ENCODE peak calls at places on chromosomes 16 and 17, in ten cellular contexts. One of them, this sample, is unnamed.

GRCh38 chr17:35765086-35765710 is 4.5 kb downstream of the C17orf50 start:
- DNase-seq in ACHN: no peak
- DNase-seq in germinal center: no peak
- DNase-seq in Daoy: no peak
- DNase-seq in endodermal cell: no peak
- DNase-seq in GM04504: no peak
- DNase-seq in GM13977: no peak
- DNase-seq in trophoblast cell: no peak
- DNase-seq in nephron progenitor cell: no peak
- DNase-seq in HEK293T: no peak
- DNase-seq in this sample: no peak

GRCh38 chr17:61480414-61480807 is 28.2 kb downstream of the TBX4 start:
- DNase-seq in HEK293T: no peak
- DNase-seq in trophoblast cell: no peak
- DNase-seq in endodermal cell: no peak
- DNase-seq in nephron progenitor cell: no peak
- DNase-seq in GM13977: no peak
- DNase-seq in germinal center: no peak
- DNase-seq in ACHN: no peak
- DNase-seq in Daoy: no peak
- DNase-seq in GM04504: no peak
- DNase-seq in this sample: no peak

GRCh38 chr17:68054296-68054900 is 18.9 kb downstream of the KPNA2 start:
- DNase-seq in GM04504: peak; percentile 66
- DNase-seq in trophoblast cell: peak; percentile 64
- DNase-seq in HEK293T: no peak
- DNase-seq in nephron progenitor cell: no peak
- DNase-seq in Daoy: peak; percentile 66
- DNase-seq in GM13977: no peak
- DNase-seq in germinal center: no peak
- DNase-seq in ACHN: no peak
- DNase-seq in endodermal cell: no peak
- DNase-seq in this sample: peak; percentile 66

GRCh38 chr16:23323224-23324030 is 21.3 kb downstream of the SCNN1B start:
- DNase-seq in HEK293T: no peak
- DNase-seq in germinal center: no peak
- DNase-seq in GM13977: peak; percentile 54
- DNase-seq in GM04504: no peak
- DNase-seq in trophoblast cell: no peak
- DNase-seq in endodermal cell: no peak
- DNase-seq in Daoy: no peak
- DNase-seq in nephron progenitor cell: no peak
- DNase-seq in ACHN: no peak
- DNase-seq in this sample: no peak

GRCh38 chr16:79064259-79064658 is 536.3 kb downstream of the MAF start:
- DNase-seq in endodermal cell: no peak
- DNase-seq in ACHN: no peak
- DNase-seq in nephron progenitor cell: no peak
- DNase-seq in Daoy: no peak
- DNase-seq in GM04504: no peak
- DNase-seq in trophoblast cell: no peak
- DNase-seq in HEK293T: no peak
- DNase-seq in germinal center: no peak
- DNase-seq in GM13977: no peak
- DNase-seq in this sample: no peak

GRCh38 chr17:36877774-36878173 is 59.5 kb upstream of the LHX1 start:
- DNase-seq in germinal center: no peak
- DNase-seq in HEK293T: no peak
- DNase-seq in GM04504: no peak
- DNase-seq in GM13977: no peak
- DNase-seq in endodermal cell: peak; percentile 66
- DNase-seq in Daoy: peak; percentile 58
- DNase-seq in ACHN: no peak
- DNase-seq in trophoblast cell: no peak
- DNase-seq in nephron progenitor cell: no peak
- DNase-seq in this sample: no peak

GRCh38 chr16:3946604-3947180 is 66.2 kb upstream of the CREBBP start:
- DNase-seq in germinal center: no peak
- DNase-seq in GM04504: no peak
- DNase-seq in endodermal cell: peak; percentile 42
- DNase-seq in Daoy: no peak
- DNase-seq in nephron progenitor cell: no peak
- DNase-seq in HEK293T: no peak
- DNase-seq in ACHN: no peak
- DNase-seq in trophoblast cell: no peak
- DNase-seq in GM13977: no peak
- DNase-seq in this sample: no peak

GRCh38 chr17:10737786-10738185 is 8.0 kb upstream of the TMEM220 start:
- DNase-seq in ACHN: no peak
- DNase-seq in trophoblast cell: no peak
- DNase-seq in germinal center: no peak
- DNase-seq in nephron progenitor cell: no peak
- DNase-seq in GM13977: no peak
- DNase-seq in endodermal cell: no peak
- DNase-seq in HEK293T: no peak
- DNase-seq in GM04504: no peak
- DNase-seq in Daoy: no peak
- DNase-seq in this sample: no peak

GRCh38 chr17:60327122-60327869 is 64.6 kb downstream of the USP32 start:
- DNase-seq in HEK293T: no peak
- DNase-seq in Daoy: no peak
- DNase-seq in trophoblast cell: no peak
- DNase-seq in GM04504: no peak
- DNase-seq in GM13977: no peak
- DNase-seq in ACHN: no peak
- DNase-seq in germinal center: no peak
- DNase-seq in endodermal cell: peak; percentile 83
- DNase-seq in nephron progenitor cell: peak; percentile 30
- DNase-seq in this sample: peak; percentile 52

GRCh38 chr17:68401288-68401687 is 56.0 kb downstream of the WIPI1 start:
- DNase-seq in Daoy: no peak
- DNase-seq in HEK293T: no peak
- DNase-seq in ACHN: no peak
- DNase-seq in germinal center: no peak
- DNase-seq in endodermal cell: peak; percentile 42
- DNase-seq in GM13977: no peak
- DNase-seq in trophoblast cell: no peak
- DNase-seq in GM04504: no peak
- DNase-seq in nephron progenitor cell: no peak
- DNase-seq in this sample: no peak

GRCh38 chr17:31448467-31449077 is 57.1 kb downstream of the RAB11FIP4 start:
- DNase-seq in ACHN: no peak
- DNase-seq in endodermal cell: no peak
- DNase-seq in nephron progenitor cell: no peak
- DNase-seq in Daoy: no peak
- DNase-seq in GM13977: no peak
- DNase-seq in HEK293T: peak; percentile 14
- DNase-seq in GM04504: peak; percentile 10
- DNase-seq in trophoblast cell: peak; percentile 81
- DNase-seq in germinal center: no peak
- DNase-seq in this sample: no peak